ENCODE peak calls at places on chromosome 14, in seven cellular contexts. One of them, this sample, is unnamed. For H3K4me1, the result is how much of the 10 kb centered on the place peaks cover.

GRCh38 chr14:46788994-46789393 is 137.4 kb upstream of the RPL10L start:
- DNase-seq in A673: no peak
- DNase-seq in suprapubic skin: no peak
- DNase-seq in cardiac muscle cell: no peak
- DNase-seq in Caco-2: no peak
- DNase-seq in small intestine: no peak
- DNase-seq in K562: no peak
- DNase-seq in this sample: no peak

GRCh38 chr14:77014004-77014604 is 14.4 kb downstream of the IRF2BPL start:
- DNase-seq in cardiac muscle cell: peak
- DNase-seq in small intestine: no peak
- DNase-seq in suprapubic skin: no peak
- DNase-seq in K562: no peak
- DNase-seq in Caco-2: peak
- DNase-seq in A673: no peak
- DNase-seq in this sample: no peak

GRCh38 chr14:33617154-33617553 is 333.7 kb downstream of the EGLN3 start:
- DNase-seq in Caco-2: no peak
- DNase-seq in cardiac muscle cell: peak
- DNase-seq in A673: peak
- DNase-seq in small intestine: no peak
- DNase-seq in K562: no peak
- DNase-seq in suprapubic skin: no peak
- DNase-seq in this sample: no peak

GRCh38 chr14:21894003-21894897 is 220.6 kb upstream of the OR4E1 start:
- DNase-seq in Caco-2: peak
- DNase-seq in small intestine: peak
- DNase-seq in cardiac muscle cell: peak
- DNase-seq in K562: peak
- DNase-seq in A673: peak
- DNase-seq in suprapubic skin: no peak
- DNase-seq in this sample: peak

GRCh38 chr14:95530461-95531170 is 4.2 kb upstream of the GLRX5 start:
- DNase-seq in K562: peak
- DNase-seq in cardiac muscle cell: no peak
- DNase-seq in small intestine: no peak
- DNase-seq in A673: no peak
- DNase-seq in Caco-2: peak
- DNase-seq in suprapubic skin: peak
- DNase-seq in this sample: no peak

GRCh38 chr14:21258194-21258888 is 10.9 kb downstream of the HNRNPC start:
- DNase-seq in small intestine: no peak
- DNase-seq in Caco-2: no peak
- DNase-seq in K562: no peak
- DNase-seq in suprapubic skin: no peak
- DNase-seq in cardiac muscle cell: no peak
- DNase-seq in A673: no peak
- DNase-seq in this sample: no peak

GRCh38 chr14:37369446-37369845 is 171.7 kb downstream of the MIPOL1 start:
- DNase-seq in K562: no peak
- DNase-seq in small intestine: no peak
- DNase-seq in suprapubic skin: no peak
- DNase-seq in A673: no peak
- DNase-seq in Caco-2: no peak
- DNase-seq in cardiac muscle cell: no peak
- DNase-seq in this sample: no peak

GRCh38 chr14:88765130-88765529 is 27.6 kb downstream of the EML5 start:
- DNase-seq in A673: no peak
- DNase-seq in Caco-2: no peak
- DNase-seq in K562: no peak
- DNase-seq in suprapubic skin: no peak
- DNase-seq in small intestine: no peak
- DNase-seq in cardiac muscle cell: no peak
- DNase-seq in this sample: no peak

GRCh38 chr14:22973217-22974032 is 8.9 kb downstream of the AJUBA start:
- DNase-seq in K562: peak
- DNase-seq in A673: peak
- DNase-seq in cardiac muscle cell: peak
- DNase-seq in suprapubic skin: no peak
- DNase-seq in Caco-2: peak
- DNase-seq in small intestine: peak
- DNase-seq in this sample: peak

GRCh38 chr14:32524609-32525391 is 195.7 kb downstream of the AKAP6 start:
- DNase-seq in suprapubic skin: no peak
- DNase-seq in K562: no peak
- DNase-seq in small intestine: no peak
- DNase-seq in Caco-2: no peak
- DNase-seq in A673: no peak
- DNase-seq in cardiac muscle cell: peak
- DNase-seq in this sample: no peak

GRCh38 chr14:100406505-100407131 is 83.5 kb downstream of the SLC25A47 start:
- DNase-seq in suprapubic skin: no peak
- DNase-seq in small intestine: peak
- DNase-seq in K562: peak
- DNase-seq in A673: no peak
- DNase-seq in cardiac muscle cell: no peak
- DNase-seq in Caco-2: no peak
- DNase-seq in this sample: no peak

GRCh38 chr14:100159107-100159864 is at the start of gene DEGS2:
- DNase-seq in suprapubic skin: no peak
- DNase-seq in small intestine: peak
- DNase-seq in A673: no peak
- DNase-seq in cardiac muscle cell: no peak
- DNase-seq in Caco-2: peak
- DNase-seq in K562: no peak
- DNase-seq in this sample: peak

GRCh38 chr14:67387195-67387594 is 24.8 kb downstream of the PLEK2 start:
- DNase-seq in suprapubic skin: no peak
- DNase-seq in Caco-2: no peak
- DNase-seq in small intestine: no peak
- DNase-seq in K562: no peak
- DNase-seq in cardiac muscle cell: no peak
- DNase-seq in A673: no peak
- DNase-seq in this sample: no peak

GRCh38 chr14:89399594-89400068 is 17.4 kb downstream of the FOXN3 start:
- DNase-seq in A673: peak
- DNase-seq in suprapubic skin: no peak
- DNase-seq in cardiac muscle cell: peak
- DNase-seq in Caco-2: peak
- DNase-seq in small intestine: no peak
- DNase-seq in K562: no peak
- DNase-seq in this sample: no peak

GRCh38 chr14:102606296-102606695 is 13.8 kb downstream of the RCOR1 start:
- DNase-seq in A673: no peak
- DNase-seq in cardiac muscle cell: no peak
- DNase-seq in K562: no peak
- DNase-seq in suprapubic skin: no peak
- DNase-seq in small intestine: no peak
- DNase-seq in Caco-2: no peak
- DNase-seq in this sample: no peak

GRCh38 chr14:77043984-77044485 is 15.5 kb upstream of the IRF2BPL start:
- DNase-seq in suprapubic skin: no peak
- DNase-seq in cardiac muscle cell: no peak
- DNase-seq in Caco-2: no peak
- DNase-seq in K562: peak
- DNase-seq in small intestine: no peak
- DNase-seq in A673: no peak
- DNase-seq in this sample: no peak

GRCh38 chr14:64541971-64542838 is 1.7 kb downstream of the HSPA2 start:
- DNase-seq in K562: no peak
- DNase-seq in A673: no peak
- DNase-seq in suprapubic skin: no peak
- DNase-seq in cardiac muscle cell: no peak
- DNase-seq in small intestine: no peak
- DNase-seq in Caco-2: no peak
- DNase-seq in this sample: no peak
- H3K4me3 ChIP-seq in K562: no peak
- H3K4me3 ChIP-seq in A673: peak
- H3K4me3 ChIP-seq in suprapubic skin: peak
- H3K4me3 ChIP-seq in cardiac muscle cell: no peak
- H3K4me3 ChIP-seq in small intestine: peak
- H3K4me3 ChIP-seq in Caco-2: peak
- H3K4me3 ChIP-seq in this sample: peak

DNA sequence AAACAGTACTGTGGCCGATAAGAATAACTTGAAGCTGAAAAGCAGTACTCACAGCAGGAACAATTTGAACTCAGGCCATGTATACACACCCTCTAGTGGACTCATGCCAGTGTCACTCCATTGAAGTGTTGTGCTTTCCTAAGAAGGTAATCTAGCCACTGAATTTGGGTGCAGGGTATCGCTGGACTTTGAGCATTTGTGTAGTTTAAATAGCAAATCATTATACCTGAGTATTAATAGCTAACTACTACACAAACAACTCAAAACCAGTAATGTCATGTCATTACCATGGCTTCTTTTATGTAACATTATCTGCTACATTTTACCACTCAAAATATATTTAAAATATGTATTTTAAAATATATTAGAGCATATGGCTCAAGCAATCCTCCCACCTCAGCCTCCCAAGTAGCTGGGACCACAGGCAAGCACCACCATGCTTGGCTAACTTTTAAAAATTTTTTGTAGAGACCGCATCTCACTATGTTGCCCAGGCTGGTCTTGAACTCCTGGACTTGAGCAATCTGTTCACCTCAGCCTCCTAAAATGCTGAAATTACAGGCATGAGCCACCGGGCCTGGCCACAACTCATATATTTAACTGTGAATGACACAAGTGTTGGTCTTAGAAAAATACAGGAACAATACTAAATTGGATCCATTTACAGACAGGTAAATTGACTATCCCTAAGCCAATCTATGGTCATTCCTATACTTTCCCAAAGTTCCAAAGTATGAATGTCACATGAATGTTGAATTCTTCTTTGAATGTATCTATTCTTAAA is 25.6 kb upstream of the ARID4A start:
- DNase-seq in small intestine: peak
- DNase-seq in A673: peak
- DNase-seq in Caco-2: peak
- DNase-seq in cardiac muscle cell: peak
- DNase-seq in K562: peak
- DNase-seq in suprapubic skin: no peak
- DNase-seq in this sample: no peak
- H3K4me1 ChIP-seq in small intestine: under half
- H3K4me1 ChIP-seq in A673: under half
- H3K4me1 ChIP-seq in Caco-2: under half
- H3K4me1 ChIP-seq in cardiac muscle cell: under half
- H3K4me1 ChIP-seq in K562: under half
- H3K4me1 ChIP-seq in suprapubic skin: under half
- H3K4me1 ChIP-seq in this sample: under half

DNA sequence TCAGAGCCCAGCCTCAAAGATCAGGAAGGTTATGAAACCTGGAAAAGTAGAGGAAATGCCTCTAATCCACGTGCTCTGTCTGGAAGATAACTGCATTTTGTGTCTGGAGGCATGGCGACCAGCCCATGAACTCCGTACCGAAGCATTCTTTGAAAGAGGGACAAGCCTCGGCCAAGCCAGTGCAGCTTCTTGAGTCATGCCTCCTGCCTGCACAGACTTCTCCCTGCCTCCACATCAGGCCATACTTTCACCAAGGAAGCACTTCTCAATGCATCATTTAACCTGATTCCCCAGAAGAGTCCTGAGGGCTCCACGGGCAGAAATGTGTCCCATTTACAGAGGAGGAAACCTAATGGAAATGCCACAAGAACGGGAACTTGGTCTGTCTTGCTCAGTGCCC is 3.4 kb downstream of the ACTN1 start:
- DNase-seq in suprapubic skin: no peak
- DNase-seq in small intestine: no peak
- DNase-seq in Caco-2: no peak
- DNase-seq in A673: no peak
- DNase-seq in K562: no peak
- DNase-seq in cardiac muscle cell: peak
- DNase-seq in this sample: no peak
- H3K4me3 ChIP-seq in suprapubic skin: peak
- H3K4me3 ChIP-seq in small intestine: no peak
- H3K4me3 ChIP-seq in Caco-2: no peak
- H3K4me3 ChIP-seq in A673: no peak
- H3K4me3 ChIP-seq in K562: no peak
- H3K4me3 ChIP-seq in cardiac muscle cell: no peak
- H3K4me3 ChIP-seq in this sample: no peak

DNA sequence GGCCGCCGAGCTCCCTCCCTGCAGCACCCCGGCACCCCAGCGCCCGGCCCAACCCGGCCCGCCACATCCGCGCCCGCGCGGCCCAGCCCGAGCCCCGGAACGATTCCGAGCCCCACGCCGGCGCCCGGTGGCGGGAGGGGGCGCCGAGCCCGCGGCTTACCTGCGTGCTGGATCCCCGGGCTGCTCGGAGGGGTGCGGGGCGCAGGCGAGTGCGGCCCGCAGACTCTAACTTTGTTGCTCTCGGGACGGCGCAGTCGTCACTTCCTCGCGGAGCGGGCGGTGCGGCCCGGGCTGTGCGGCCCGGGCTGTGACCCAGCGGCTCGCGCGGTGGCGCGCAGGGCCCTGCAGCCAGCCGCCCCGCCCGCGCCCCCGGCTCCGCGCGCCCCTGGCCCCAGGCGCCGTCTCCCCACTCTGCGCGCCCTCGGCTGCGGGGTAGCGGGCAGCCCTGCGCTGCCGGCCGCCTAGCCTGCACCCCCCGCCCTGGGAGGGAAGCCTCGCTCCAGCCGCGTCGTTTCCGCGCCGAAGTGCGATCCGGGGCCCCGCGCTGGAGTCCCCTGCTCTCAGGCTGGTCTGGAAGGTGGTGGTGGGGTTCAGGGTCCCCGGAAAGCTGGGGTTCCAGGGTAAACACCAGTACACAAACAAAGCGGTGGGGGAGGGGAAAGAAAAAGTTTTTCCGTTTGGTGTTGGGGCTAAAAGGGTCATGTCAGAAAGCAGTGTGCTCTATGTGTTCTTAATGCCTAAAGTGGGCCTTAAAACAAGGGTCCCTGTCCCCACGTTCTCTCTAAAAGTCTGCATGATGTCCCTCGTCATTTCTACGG is 64.5 kb upstream of the PTGR2 start:
- DNase-seq in small intestine: peak
- DNase-seq in Caco-2: peak
- DNase-seq in K562: peak
- DNase-seq in cardiac muscle cell: peak
- DNase-seq in suprapubic skin: no peak
- DNase-seq in A673: peak
- DNase-seq in this sample: peak
- H3K4me1 ChIP-seq in small intestine: under half
- H3K4me1 ChIP-seq in Caco-2: half or more
- H3K4me1 ChIP-seq in K562: under half
- H3K4me1 ChIP-seq in cardiac muscle cell: under half
- H3K4me1 ChIP-seq in suprapubic skin: half or more
- H3K4me1 ChIP-seq in A673: under half
- H3K4me1 ChIP-seq in this sample: under half